ENCODE peak calls at places on chromosome 7, in seven cellular contexts. N is glomerular endothelial cell; T is GM10248; P is stimulated activated effector memory CD8-positive, alpha-beta T cell treated with anti-CD3 and anti-CD28 coated beads, Interleukin-12 subunit alpha, Interleukin-12 subunit beta, amount 100 ng/mL, for 72 hours; H is hippocampal formation; J is GF-D8; K is NCI-H1105. Y is an unnamed sample.

GRCh38 chr7:157548691-157549265 is 212.0 kb downstream of the DNAJB6 start:
- DNase-seq in K (no peak), P (no peak), N (no peak), J (no peak), H (no peak), T (no peak), Y (no peak)

GRCh38 chr7:152383341-152384234 is 52.2 kb downstream of the KMT2C start:
- DNase-seq in T (no peak), N (no peak), H (no peak), K (no peak), P (no peak), J (no peak), Y (no peak)

GRCh38 chr7:137213744-137214143 is 129.8 kb downstream of the PTN start:
- DNase-seq in T (no peak), N (no peak), K (no peak), P (no peak), H (no peak), J (no peak), Y (no peak)

GRCh38 chr7:144827581-144828139 is 8.2 kb downstream of the TPK1 start:
- DNase-seq in K (no peak), H (no peak), N (peak), P (no peak), J (no peak), T (no peak), Y (no peak)

GRCh38 chr7:69757990-69758430 is 159.7 kb downstream of the AUTS2 start:
- DNase-seq in K (no peak), P (no peak), J (no peak), T (no peak), N (no peak), H (no peak), Y (no peak)

GRCh38 chr7:80542398-80542797 is 30.5 kb upstream of the GNAT3 start:
- DNase-seq in P (no peak), N (peak), J (no peak), K (no peak), T (no peak), H (no peak), Y (no peak)

GRCh38 chr7:48426966-48427555 is 255.8 kb downstream of the ABCA13 start:
- DNase-seq in H (no peak), K (peak), J (no peak), P (no peak), T (no peak), N (no peak), Y (no peak)

GRCh38 chr7:102875700-102876192 is 37.1 kb upstream of the LRRC17 start:
- DNase-seq in T (no peak), J (no peak), H (no peak), P (no peak), K (no peak), N (peak), Y (no peak)

GRCh38 chr7:100965723-100966541 is 3.4 kb upstream of the MUC12 start:
- DNase-seq in P (peak), T (peak), J (no peak), K (no peak), H (no peak), N (no peak), Y (peak)

GRCh38 chr7:24715661-24716479 is 41.4 kb downstream of the GSDME start:
- DNase-seq in N (no peak), H (no peak), J (no peak), P (no peak), K (no peak), T (peak), Y (peak)

GRCh38 chr7:46169384-46169755 is 248.3 kb upstream of the IGFBP3 start:
- DNase-seq in J (no peak), H (no peak), P (no peak), N (no peak), T (no peak), K (no peak), Y (no peak)

GRCh38 chr7:139651308-139651707 is 126.5 kb downstream of the HIPK2 start:
- DNase-seq in T (no peak), K (no peak), N (no peak), P (no peak), H (no peak), J (no peak), Y (no peak)

GRCh38 chr7:120609136-120609753 is 248.7 kb downstream of the TSPAN12 start:
- DNase-seq in J (no peak), N (no peak), K (no peak), T (no peak), H (no peak), P (no peak), Y (peak)

GRCh38 chr7:150811-151221 is 41.6 kb upstream of the FAM20C start:
- DNase-seq in J (no peak), K (no peak), T (no peak), H (no peak), N (no peak), P (no peak), Y (no peak)

GRCh38 chr7:30841025-30841735 is 70.0 kb downstream of the MINDY4 start:
- DNase-seq in K (no peak), J (no peak), P (no peak), H (no peak), T (no peak), N (no peak), Y (no peak)

GRCh38 chr7:73659983-73660382 is 7.6 kb upstream of the VPS37D start:
- DNase-seq in N (no peak), P (no peak), H (no peak), T (no peak), K (no peak), J (no peak), Y (no peak)

GRCh38 chr7:85025312-85025756 is 161.5 kb downstream of the SEMA3D start:
- DNase-seq in K (no peak), P (no peak), H (no peak), T (no peak), J (no peak), N (no peak), Y (no peak)

GRCh38 chr7:50837965-50838364 is 55.3 kb upstream of the GRB10 start:
- DNase-seq in N (peak), J (no peak), T (no peak), H (no peak), P (no peak), K (no peak), Y (no peak)

Y was measured in HAP-1.